ENCODE peak calls at places on chromosome 20, in five cellular contexts. L is epithelial cell of prostate, X is EL, D is B cell, Y is cardiac fibroblast. T is an unnamed sample.

GRCh38 chr20:38610521-38610920 is 8.9 kb downstream of the ARHGAP40 start:
- DNase-seq in L (peak; percentile 16), X (peak; percentile 69), D (no peak), Y (peak; percentile 47), T (no peak)

GRCh38 chr20:854601-855000 is 21.1 kb downstream of the FAM110A start:
- DNase-seq in L (no peak), X (no peak), D (no peak), Y (no peak), T (no peak)

GRCh38 chr20:54347216-54347833 is 128.1 kb upstream of the DOK5 start:
- DNase-seq in L (no peak), X (no peak), D (no peak), Y (no peak), T (no peak)

GRCh38 chr20:50844430-50845100 is 49.7 kb downstream of the BCAS4 start:
- DNase-seq in L (peak; percentile 98), X (peak; percentile 80), D (no peak), Y (peak; percentile 93), T (no peak)

GRCh38 chr20:63672666-63673065 is 14.6 kb downstream of the RTEL1 start:
- DNase-seq in L (no peak), X (no peak), D (no peak), Y (no peak), T (no peak)

GRCh38 chr20:54002741-54003140 is 67.7 kb downstream of the BCAS1 start:
- DNase-seq in L (no peak), X (no peak), D (no peak), Y (no peak), T (no peak)

GRCh38 chr20:38995536-38996044 is 33.4 kb downstream of the DHX35 start:
- DNase-seq in L (no peak), X (no peak), D (no peak), Y (no peak), T (no peak)

GRCh38 chr20:35327074-35327976 is 35.1 kb upstream of the FAM83C start:
- DNase-seq in L (no peak), X (peak; percentile 81), D (no peak), Y (peak; percentile 37), T (no peak)

GRCh38 chr20:63006611-63007471 is at the start of gene BHLHE23:
- DNase-seq in L (no peak), X (no peak), D (no peak), Y (no peak), T (no peak)

GRCh38 chr20:34514897-34515483 is 1.2 kb upstream of the DYNLRB1 start:
- DNase-seq in L (no peak), X (no peak), D (no peak), Y (no peak), T (no peak)

GRCh38 chr20:433300-433975 is 25.3 kb downstream of the RBCK1 start:
- DNase-seq in L (peak; percentile 6), X (peak; percentile 45), D (no peak), Y (no peak), T (peak; percentile 78)

GRCh38 chr20:24502661-24503060 is 33.2 kb downstream of the SYNDIG1 start:
- DNase-seq in L (no peak), X (no peak), D (no peak), Y (peak; percentile 50), T (no peak)

GRCh38 chr20:10094566-10095173 is 59.9 kb downstream of the ANKEF1 start:
- DNase-seq in L (no peak), X (no peak), D (no peak), Y (peak; percentile 31), T (no peak)

GRCh38 chr20:43752051-43752360 is 25.2 kb upstream of the GTSF1L start:
- DNase-seq in L (no peak), X (no peak), D (no peak), Y (no peak), T (no peak)

GRCh38 chr20:52565614-52566013 is 374.0 kb upstream of the ZFP64 start:
- DNase-seq in L (no peak), X (no peak), D (no peak), Y (no peak), T (no peak)

GRCh38 chr20:34095825-34096224 is 16.2 kb downstream of the EIF2S2 start:
- DNase-seq in L (no peak), X (no peak), D (no peak), Y (no peak), T (no peak)

GRCh38 chr20:50366270-50367103 is 143.7 kb upstream of the PTPN1 start:
- DNase-seq in L (peak; percentile 22), X (peak; percentile 61), D (no peak), Y (peak; percentile 62), T (no peak)

GRCh38 chr20:45413479-45413878 is 2.5 kb upstream of the PIGT start:
- DNase-seq in L (no peak), X (no peak), D (no peak), Y (no peak), T (no peak)

GRCh38 chr20:11275740-11276139 is 601.9 kb upstream of the JAG1 start:
- DNase-seq in L (no peak), X (no peak), D (no peak), Y (no peak), T (no peak)

GRCh38 chr20:57716893-57717292 is 7.1 kb upstream of the PMEPA1 start:
- DNase-seq in L (no peak), X (no peak), D (no peak), Y (no peak), T (peak; percentile 83)

GRCh38 chr20:59402697-59403096 is 102.3 kb downstream of the EDN3 start:
- DNase-seq in L (no peak), X (no peak), D (no peak), Y (no peak), T (no peak)

GRCh38 chr20:50737352-50737751 is 6.0 kb downstream of the PARD6B start:
- DNase-seq in L (no peak), X (no peak), D (no peak), Y (no peak), T (no peak)

GRCh38 chr20:62860924-62861691 is 514 bp downstream of the TCFL5 start:
- DNase-seq in L (no peak), X (peak; percentile 28), D (no peak), Y (no peak), T (peak; percentile 28)

T was measured in myocyte.